ENCODE peak calls at places on chromosomes 2 and 18, in seven cellular contexts. One of them, this sample, is unnamed. For H3K36me3, the result is how much of the 10 kb centered on the place peaks cover.

GRCh38 chr2:168935810-168936581 is 34.9 kb downstream of the G6PC2 start:
- DNase-seq in mesendoderm: peak
- DNase-seq in CD8-positive, alpha-beta memory T cell: no peak
- DNase-seq in PC-9: no peak
- DNase-seq in Panc1: no peak
- DNase-seq in pancreas: no peak
- DNase-seq in OCI-LY7: no peak
- DNase-seq in this sample: no peak

GRCh38 chr18:76428396-76429261 is 66.4 kb downstream of the ZNF516 start:
- DNase-seq in mesendoderm: no peak
- DNase-seq in PC-9: no peak
- DNase-seq in CD8-positive, alpha-beta memory T cell: no peak
- DNase-seq in pancreas: no peak
- DNase-seq in OCI-LY7: no peak
- DNase-seq in Panc1: no peak
- DNase-seq in this sample: no peak

GRCh38 chr2:238169708-238170251 is 11.0 kb downstream of the ERFE start:
- DNase-seq in CD8-positive, alpha-beta memory T cell: no peak
- DNase-seq in OCI-LY7: peak
- DNase-seq in pancreas: no peak
- DNase-seq in Panc1: peak
- DNase-seq in mesendoderm: no peak
- DNase-seq in PC-9: no peak
- DNase-seq in this sample: peak

GRCh38 chr2:152456262-152456661 is 121.3 kb downstream of the FMNL2 start:
- DNase-seq in pancreas: no peak
- DNase-seq in PC-9: peak
- DNase-seq in mesendoderm: peak
- DNase-seq in OCI-LY7: no peak
- DNase-seq in CD8-positive, alpha-beta memory T cell: no peak
- DNase-seq in Panc1: no peak
- DNase-seq in this sample: no peak

GRCh38 chr2:128258218-128258617 is 60.5 kb downstream of the HS6ST1 start:
- DNase-seq in PC-9: no peak
- DNase-seq in pancreas: no peak
- DNase-seq in Panc1: no peak
- DNase-seq in CD8-positive, alpha-beta memory T cell: no peak
- DNase-seq in OCI-LY7: no peak
- DNase-seq in mesendoderm: no peak
- DNase-seq in this sample: no peak

GRCh38 chr2:236840215-236840614 is 245.5 kb upstream of the COPS8 start:
- DNase-seq in Panc1: no peak
- DNase-seq in OCI-LY7: no peak
- DNase-seq in CD8-positive, alpha-beta memory T cell: no peak
- DNase-seq in pancreas: no peak
- DNase-seq in PC-9: no peak
- DNase-seq in mesendoderm: no peak
- DNase-seq in this sample: no peak

GRCh38 chr18:52190630-52191029 is 149.4 kb upstream of the DCC start:
- DNase-seq in PC-9: no peak
- DNase-seq in OCI-LY7: no peak
- DNase-seq in mesendoderm: no peak
- DNase-seq in CD8-positive, alpha-beta memory T cell: no peak
- DNase-seq in pancreas: no peak
- DNase-seq in Panc1: no peak
- DNase-seq in this sample: no peak

GRCh38 chr2:8543065-8543411 is 138.8 kb upstream of the ID2 start:
- DNase-seq in pancreas: no peak
- DNase-seq in OCI-LY7: peak
- DNase-seq in Panc1: no peak
- DNase-seq in CD8-positive, alpha-beta memory T cell: peak
- DNase-seq in mesendoderm: no peak
- DNase-seq in PC-9: no peak
- DNase-seq in this sample: no peak

GRCh38 chr18:40413160-40413559 is 1541.9 kb upstream of the PIK3C3 start:
- DNase-seq in OCI-LY7: no peak
- DNase-seq in pancreas: no peak
- DNase-seq in CD8-positive, alpha-beta memory T cell: no peak
- DNase-seq in mesendoderm: peak
- DNase-seq in PC-9: no peak
- DNase-seq in Panc1: no peak
- DNase-seq in this sample: peak

GRCh38 chr2:74690571-74690970 is 36.5 kb downstream of the SEMA4F start:
- DNase-seq in CD8-positive, alpha-beta memory T cell: no peak
- DNase-seq in PC-9: peak
- DNase-seq in Panc1: peak
- DNase-seq in OCI-LY7: peak
- DNase-seq in pancreas: no peak
- DNase-seq in mesendoderm: peak
- DNase-seq in this sample: no peak

GRCh38 chr2:83742117-83742782 is 716.8 kb downstream of the SUCLG1 start:
- DNase-seq in Panc1: no peak
- DNase-seq in pancreas: no peak
- DNase-seq in mesendoderm: no peak
- DNase-seq in PC-9: no peak
- DNase-seq in CD8-positive, alpha-beta memory T cell: no peak
- DNase-seq in OCI-LY7: no peak
- DNase-seq in this sample: no peak

GRCh38 chr2:65382776-65383357 is 49.5 kb downstream of the SPRED2 start:
- DNase-seq in Panc1: no peak
- DNase-seq in PC-9: peak
- DNase-seq in OCI-LY7: peak
- DNase-seq in pancreas: peak
- DNase-seq in CD8-positive, alpha-beta memory T cell: peak
- DNase-seq in mesendoderm: no peak
- DNase-seq in this sample: peak

GRCh38 chr2:240161087-240161750 is 20.8 kb upstream of the OTOS start:
- DNase-seq in PC-9: no peak
- DNase-seq in OCI-LY7: no peak
- DNase-seq in Panc1: no peak
- DNase-seq in pancreas: no peak
- DNase-seq in mesendoderm: no peak
- DNase-seq in CD8-positive, alpha-beta memory T cell: no peak
- DNase-seq in this sample: no peak

GRCh38 chr2:27715318-27716165 is 51.9 kb downstream of the SLC4A1AP start:
- DNase-seq in mesendoderm: peak
- DNase-seq in PC-9: peak
- DNase-seq in OCI-LY7: no peak
- DNase-seq in CD8-positive, alpha-beta memory T cell: no peak
- DNase-seq in pancreas: no peak
- DNase-seq in Panc1: no peak
- DNase-seq in this sample: peak

GRCh38 chr18:46156124-46156745 is 52.0 kb downstream of the HAUS1 start:
- DNase-seq in PC-9: peak
- DNase-seq in pancreas: no peak
- DNase-seq in CD8-positive, alpha-beta memory T cell: no peak
- DNase-seq in mesendoderm: no peak
- DNase-seq in Panc1: no peak
- DNase-seq in OCI-LY7: no peak
- DNase-seq in this sample: no peak

GRCh38 chr2:98503481-98504096 is 58.9 kb downstream of the INPP4A start:
- DNase-seq in Panc1: no peak
- DNase-seq in PC-9: no peak
- DNase-seq in pancreas: no peak
- DNase-seq in mesendoderm: no peak
- DNase-seq in CD8-positive, alpha-beta memory T cell: no peak
- DNase-seq in OCI-LY7: no peak
- DNase-seq in this sample: no peak

GRCh38 chr18:69567813-69568488 is 167.3 kb downstream of the DOK6 start:
- DNase-seq in PC-9: peak
- DNase-seq in CD8-positive, alpha-beta memory T cell: no peak
- DNase-seq in pancreas: no peak
- DNase-seq in OCI-LY7: peak
- DNase-seq in mesendoderm: peak
- DNase-seq in Panc1: no peak
- DNase-seq in this sample: no peak

GRCh38 chr2:11752906-11753305 is 6.5 kb downstream of the LPIN1 start:
- DNase-seq in OCI-LY7: no peak
- DNase-seq in pancreas: no peak
- DNase-seq in PC-9: no peak
- DNase-seq in Panc1: no peak
- DNase-seq in CD8-positive, alpha-beta memory T cell: no peak
- DNase-seq in mesendoderm: no peak
- DNase-seq in this sample: no peak

GRCh38 chr2:232310189-232310588 is 68.4 kb upstream of the ALPP start:
- DNase-seq in CD8-positive, alpha-beta memory T cell: peak
- DNase-seq in Panc1: no peak
- DNase-seq in pancreas: no peak
- DNase-seq in mesendoderm: no peak
- DNase-seq in OCI-LY7: no peak
- DNase-seq in PC-9: no peak
- DNase-seq in this sample: no peak

GRCh38 chr2:205660521-205661124 is 21.7 kb upstream of the NRP2 start:
- DNase-seq in CD8-positive, alpha-beta memory T cell: no peak
- DNase-seq in OCI-LY7: no peak
- DNase-seq in PC-9: no peak
- DNase-seq in pancreas: no peak
- DNase-seq in mesendoderm: no peak
- DNase-seq in Panc1: no peak
- DNase-seq in this sample: peak

GRCh38 chr2:161041356-161041755 is 118.9 kb upstream of the TANK start:
- DNase-seq in OCI-LY7: no peak
- DNase-seq in Panc1: no peak
- DNase-seq in pancreas: no peak
- DNase-seq in CD8-positive, alpha-beta memory T cell: no peak
- DNase-seq in PC-9: no peak
- DNase-seq in mesendoderm: no peak
- DNase-seq in this sample: no peak

GRCh38 chr2:236932711-236933300 is 152.9 kb upstream of the COPS8 start:
- DNase-seq in CD8-positive, alpha-beta memory T cell: no peak
- DNase-seq in PC-9: no peak
- DNase-seq in OCI-LY7: no peak
- DNase-seq in Panc1: no peak
- DNase-seq in pancreas: no peak
- DNase-seq in mesendoderm: no peak
- DNase-seq in this sample: no peak

GRCh38 chr2:44686561-44686960 is 254.9 kb upstream of the SIX3 start:
- DNase-seq in OCI-LY7: no peak
- DNase-seq in mesendoderm: no peak
- DNase-seq in CD8-positive, alpha-beta memory T cell: no peak
- DNase-seq in Panc1: no peak
- DNase-seq in PC-9: no peak
- DNase-seq in pancreas: no peak
- DNase-seq in this sample: peak

GRCh38 chr2:110720547-110720946 is 11.8 kb upstream of the ACOXL start:
- DNase-seq in pancreas: no peak
- DNase-seq in CD8-positive, alpha-beta memory T cell: no peak
- DNase-seq in OCI-LY7: no peak
- DNase-seq in Panc1: no peak
- DNase-seq in mesendoderm: no peak
- DNase-seq in PC-9: no peak
- DNase-seq in this sample: no peak

GRCh38 chr2:109124982-109125594 is 3.9 kb upstream of the SH3RF3 start:
- DNase-seq in PC-9: peak
- DNase-seq in Panc1: no peak
- DNase-seq in mesendoderm: peak
- DNase-seq in OCI-LY7: no peak
- DNase-seq in pancreas: peak
- DNase-seq in CD8-positive, alpha-beta memory T cell: no peak
- DNase-seq in this sample: peak

GRCh38 chr2:207825033-207825957 is 55.6 kb upstream of the FZD5 start:
- DNase-seq in mesendoderm: no peak
- DNase-seq in PC-9: no peak
- DNase-seq in CD8-positive, alpha-beta memory T cell: no peak
- DNase-seq in Panc1: no peak
- DNase-seq in OCI-LY7: no peak
- DNase-seq in pancreas: no peak
- DNase-seq in this sample: no peak

GRCh38 chr2:111015256-111015655 is 105.5 kb upstream of the BCL2L11 start:
- DNase-seq in mesendoderm: no peak
- DNase-seq in OCI-LY7: no peak
- DNase-seq in PC-9: no peak
- DNase-seq in Panc1: no peak
- DNase-seq in pancreas: no peak
- DNase-seq in CD8-positive, alpha-beta memory T cell: no peak
- DNase-seq in this sample: no peak

GRCh38 chr18:3603460-3604259 is 153.7 kb downstream of the TGIF1 start:
- DNase-seq in Panc1: peak
- DNase-seq in pancreas: no peak
- DNase-seq in mesendoderm: peak
- DNase-seq in PC-9: peak
- DNase-seq in CD8-positive, alpha-beta memory T cell: no peak
- DNase-seq in OCI-LY7: peak
- DNase-seq in this sample: peak

GRCh38 chr2:194870974-194871535 is 786.0 kb upstream of the SLC39A10 start:
- DNase-seq in Panc1: no peak
- DNase-seq in pancreas: no peak
- DNase-seq in PC-9: no peak
- DNase-seq in mesendoderm: no peak
- DNase-seq in CD8-positive, alpha-beta memory T cell: no peak
- DNase-seq in OCI-LY7: no peak
- DNase-seq in this sample: no peak

GRCh38 chr2:112623913-112624777 is 21.6 kb upstream of the SLC20A1 start:
- DNase-seq in OCI-LY7: no peak
- DNase-seq in mesendoderm: no peak
- DNase-seq in pancreas: peak
- DNase-seq in PC-9: peak
- DNase-seq in CD8-positive, alpha-beta memory T cell: peak
- DNase-seq in Panc1: no peak
- DNase-seq in this sample: peak

GRCh38 chr2:40488927-40489677 is 37.2 kb upstream of the SLC8A1 start:
- DNase-seq in mesendoderm: peak
- DNase-seq in CD8-positive, alpha-beta memory T cell: no peak
- DNase-seq in OCI-LY7: no peak
- DNase-seq in pancreas: no peak
- DNase-seq in PC-9: peak
- DNase-seq in Panc1: no peak
- DNase-seq in this sample: no peak
- H3K4me3 ChIP-seq in mesendoderm: no peak
- H3K4me3 ChIP-seq in CD8-positive, alpha-beta memory T cell: peak
- H3K4me3 ChIP-seq in OCI-LY7: no peak
- H3K4me3 ChIP-seq in pancreas: no peak
- H3K4me3 ChIP-seq in PC-9: no peak
- H3K4me3 ChIP-seq in Panc1: peak
- H3K4me3 ChIP-seq in this sample: peak

GRCh38 chr2:171924170-171924942 is 2.1 kb downstream of the HAT1 start:
- DNase-seq in pancreas: no peak
- DNase-seq in CD8-positive, alpha-beta memory T cell: no peak
- DNase-seq in OCI-LY7: no peak
- DNase-seq in PC-9: no peak
- DNase-seq in Panc1: no peak
- DNase-seq in mesendoderm: peak
- DNase-seq in this sample: no peak
- H3K36me3 ChIP-seq in pancreas: under half
- H3K36me3 ChIP-seq in CD8-positive, alpha-beta memory T cell: under half
- H3K36me3 ChIP-seq in OCI-LY7: half or more
- H3K36me3 ChIP-seq in PC-9: under half
- H3K36me3 ChIP-seq in Panc1: under half
- H3K36me3 ChIP-seq in mesendoderm: under half
- H3K36me3 ChIP-seq in this sample: half or more

GRCh38 chr18:60549338-60549960 is 176.9 kb upstream of the MC4R start:
- DNase-seq in Panc1: peak
- DNase-seq in CD8-positive, alpha-beta memory T cell: no peak
- DNase-seq in PC-9: no peak
- DNase-seq in mesendoderm: peak
- DNase-seq in pancreas: no peak
- DNase-seq in OCI-LY7: peak
- DNase-seq in this sample: no peak
- H3K4me3 ChIP-seq in Panc1: no peak
- H3K4me3 ChIP-seq in CD8-positive, alpha-beta memory T cell: no peak
- H3K4me3 ChIP-seq in PC-9: peak
- H3K4me3 ChIP-seq in mesendoderm: no peak
- H3K4me3 ChIP-seq in pancreas: no peak
- H3K4me3 ChIP-seq in OCI-LY7: no peak
- H3K4me3 ChIP-seq in this sample: no peak

GRCh38 chr18:245282-245847 is 22.5 kb downstream of the THOC1 start:
- DNase-seq in CD8-positive, alpha-beta memory T cell: no peak
- DNase-seq in pancreas: no peak
- DNase-seq in mesendoderm: no peak
- DNase-seq in OCI-LY7: no peak
- DNase-seq in Panc1: no peak
- DNase-seq in PC-9: no peak
- DNase-seq in this sample: no peak
- H3K36me3 ChIP-seq in CD8-positive, alpha-beta memory T cell: under half
- H3K36me3 ChIP-seq in pancreas: under half
- H3K36me3 ChIP-seq in mesendoderm: under half
- H3K36me3 ChIP-seq in OCI-LY7: half or more
- H3K36me3 ChIP-seq in Panc1: under half
- H3K36me3 ChIP-seq in PC-9: under half
- H3K36me3 ChIP-seq in this sample: half or more

This sample was measured in MG63.